ENCODE peak calls at places on chromosome 18, in six cellular contexts. J, X, W, I, S and M are unnamed samples.
A peak's percentile ranks its signal among the peaks of the same experiment; 100 is the strongest.

GRCh38 chr18:58297198-58297597 is 253.2 kb downstream of the NEDD4L start:
- ATAC-seq in J (peak; percentile 72), X (no peak), W (no peak), I (no peak), S (no peak), M (peak; percentile 89)

GRCh38 chr18:36589857-36590543 is 238.8 kb downstream of the TPGS2 start:
- ATAC-seq in J (no peak), X (no peak), W (no peak), I (no peak), S (no peak), M (no peak)

GRCh38 chr18:26549486-26550435 is 1.4 kb upstream of the KCTD1 start:
- ATAC-seq in J (no peak), X (peak; percentile 71), W (peak; percentile 61), I (no peak), S (peak; percentile 31), M (no peak)

GRCh38 chr18:65897292-65897691 is 146.5 kb downstream of the CDH7 start:
- ATAC-seq in J (no peak), X (no peak), W (no peak), I (no peak), S (no peak), M (no peak)

GRCh38 chr18:26164571-26164970 is 30.9 kb downstream of the PSMA8 start:
- ATAC-seq in J (no peak), X (no peak), W (no peak), I (no peak), S (no peak), M (no peak)

GRCh38 chr18:79855147-79855910 is 57.6 kb downstream of the KCNG2 start:
- ATAC-seq in J (no peak), X (peak; percentile 47), W (no peak), I (no peak), S (no peak), M (no peak)

GRCh38 chr18:31738460-31739407 is 21.9 kb downstream of the SLC25A52 start:
- ATAC-seq in J (no peak), X (no peak), W (no peak), I (no peak), S (no peak), M (no peak)

GRCh38 chr18:7572837-7573236 is 5.7 kb downstream of the PTPRM start:
- ATAC-seq in J (peak; percentile 35), X (no peak), W (no peak), I (no peak), S (no peak), M (peak; percentile 77)

GRCh38 chr18:80022613-80023012 is 11.6 kb upstream of the RBFA start:
- ATAC-seq in J (no peak), X (no peak), W (peak; percentile 54), I (no peak), S (no peak), M (no peak)

GRCh38 chr18:34821669-34822210 is 111.6 kb downstream of the DTNA start:
- ATAC-seq in J (no peak), X (no peak), W (no peak), I (no peak), S (no peak), M (no peak)

GRCh38 chr18:72194072-72194471 is 350.1 kb downstream of the CBLN2 start:
- ATAC-seq in J (no peak), X (no peak), W (no peak), I (no peak), S (no peak), M (no peak)

GRCh38 chr18:23626451-23627279 is 36.0 kb downstream of the ANKRD29 start:
- ATAC-seq in J (no peak), X (no peak), W (no peak), I (no peak), S (peak; percentile 89), M (no peak)

GRCh38 chr18:75360206-75360605 is 67.3 kb downstream of the SMIM21 start:
- ATAC-seq in J (no peak), X (no peak), W (no peak), I (no peak), S (no peak), M (no peak)

GRCh38 chr18:48634975-48635374 is 96.1 kb downstream of the CTIF start:
- ATAC-seq in J (no peak), X (peak; percentile 29), W (no peak), I (no peak), S (no peak), M (no peak)

GRCh38 chr18:13455470-13455869 is 236.9 kb downstream of the LDLRAD4 start:
- ATAC-seq in J (peak; percentile 49), X (no peak), W (no peak), I (no peak), S (no peak), M (no peak)

GRCh38 chr18:48602759-48603390 is 64.0 kb downstream of the CTIF start:
- ATAC-seq in J (no peak), X (no peak), W (no peak), I (no peak), S (no peak), M (no peak)

GRCh38 chr18:35935805-35936204 is 36.7 kb upstream of the RMP24 start:
- ATAC-seq in J (no peak), X (no peak), W (no peak), I (no peak), S (no peak), M (no peak)

GRCh38 chr18:27226556-27227075 is 41.5 kb upstream of the CHST9 start:
- ATAC-seq in J (no peak), X (no peak), W (no peak), I (no peak), S (no peak), M (no peak)

GRCh38 chr18:3472681-3473544 is 22.9 kb downstream of the TGIF1 start:
- ATAC-seq in J (peak; percentile 87), X (no peak), W (no peak), I (no peak), S (no peak), M (peak; percentile 98)

GRCh38 chr18:57961876-57962505 is 82.0 kb upstream of the NEDD4L start:
- ATAC-seq in J (no peak), X (no peak), W (no peak), I (no peak), S (no peak), M (no peak)

GRCh38 chr18:37525302-37525585 is 40.4 kb downstream of the CELF4 start:
- ATAC-seq in J (no peak), X (no peak), W (no peak), I (no peak), S (no peak), M (no peak)

GRCh38 chr18:26656401-26656943 is 108.1 kb upstream of the KCTD1 start:
- ATAC-seq in J (peak; percentile 37), X (peak; percentile 43), W (peak; percentile 36), I (no peak), S (peak; percentile 6), M (no peak)

GRCh38 chr18:5556317-5556974 is 12.6 kb upstream of the EPB41L3 start:
- ATAC-seq in J (no peak), X (peak; percentile 72), W (peak; percentile 67), I (no peak), S (peak; percentile 42), M (no peak)

GRCh38 chr18:43543236-43543635 is 265.9 kb upstream of the SYT4 start:
- ATAC-seq in J (no peak), X (no peak), W (no peak), I (no peak), S (no peak), M (no peak)

GRCh38 chr18:74485860-74486849 is 10.0 kb upstream of the CNDP2 start:
- ATAC-seq in J (no peak), X (no peak), W (peak; percentile 21), I (no peak), S (no peak), M (no peak)